ENCODE peak calls at places on chromosomes 11 and 22, in four cellular contexts. L is AG04449; I is IMR-90; O is CD8-positive, alpha-beta T cell. K is an unnamed sample.

GRCh38 chr22:25509391-25509791 is 55.1 kb upstream of the GRK3 start:
- DNase-seq in L (no peak), I (peak; percentile 44), O (no peak), K (no peak)

GRCh38 chr11:59053387-59053786 is 32.7 kb upstream of the GLYATL1B start:
- DNase-seq in L (no peak), I (peak; percentile 49), O (peak; percentile 82), K (no peak)

GRCh38 chr11:68528630-68529029 is 68.1 kb downstream of the PPP6R3 start:
- DNase-seq in L (no peak), I (no peak), O (peak; percentile 22), K (no peak)

GRCh38 chr11:76233936-76234703 is 27.8 kb upstream of the WNT11 start:
- DNase-seq in L (no peak), I (no peak), O (no peak), K (peak; percentile 74)

GRCh38 chr11:70595016-70595415 is 196.7 kb downstream of the CTTN start:
- DNase-seq in L (no peak), I (no peak), O (no peak), K (no peak)

GRCh38 chr11:1410366-1411291 is 20.9 kb downstream of the BRSK2 start:
- DNase-seq in L (no peak), I (no peak), O (no peak), K (no peak)

GRCh38 chr11:45411221-45411946 is 125.2 kb upstream of the SYT13 start:
- DNase-seq in L (no peak), I (peak; percentile 25), O (no peak), K (no peak)

GRCh38 chr11:68168694-68169093 is 44.4 kb downstream of the KMT5B start:
- DNase-seq in L (no peak), I (no peak), O (no peak), K (no peak)

GRCh38 chr11:61072316-61073109 is 29.8 kb upstream of the CD5 start:
- DNase-seq in L (no peak), I (no peak), O (no peak), K (no peak)

GRCh38 chr11:130516868-130517505 is 68.5 kb downstream of the ADAMTS15 start:
- DNase-seq in L (no peak), I (no peak), O (no peak), K (no peak)

GRCh38 chr11:73632996-73633395 is 13.4 kb upstream of the PLEKHB1 start:
- DNase-seq in L (no peak), I (no peak), O (no peak), K (no peak)

DNA sequence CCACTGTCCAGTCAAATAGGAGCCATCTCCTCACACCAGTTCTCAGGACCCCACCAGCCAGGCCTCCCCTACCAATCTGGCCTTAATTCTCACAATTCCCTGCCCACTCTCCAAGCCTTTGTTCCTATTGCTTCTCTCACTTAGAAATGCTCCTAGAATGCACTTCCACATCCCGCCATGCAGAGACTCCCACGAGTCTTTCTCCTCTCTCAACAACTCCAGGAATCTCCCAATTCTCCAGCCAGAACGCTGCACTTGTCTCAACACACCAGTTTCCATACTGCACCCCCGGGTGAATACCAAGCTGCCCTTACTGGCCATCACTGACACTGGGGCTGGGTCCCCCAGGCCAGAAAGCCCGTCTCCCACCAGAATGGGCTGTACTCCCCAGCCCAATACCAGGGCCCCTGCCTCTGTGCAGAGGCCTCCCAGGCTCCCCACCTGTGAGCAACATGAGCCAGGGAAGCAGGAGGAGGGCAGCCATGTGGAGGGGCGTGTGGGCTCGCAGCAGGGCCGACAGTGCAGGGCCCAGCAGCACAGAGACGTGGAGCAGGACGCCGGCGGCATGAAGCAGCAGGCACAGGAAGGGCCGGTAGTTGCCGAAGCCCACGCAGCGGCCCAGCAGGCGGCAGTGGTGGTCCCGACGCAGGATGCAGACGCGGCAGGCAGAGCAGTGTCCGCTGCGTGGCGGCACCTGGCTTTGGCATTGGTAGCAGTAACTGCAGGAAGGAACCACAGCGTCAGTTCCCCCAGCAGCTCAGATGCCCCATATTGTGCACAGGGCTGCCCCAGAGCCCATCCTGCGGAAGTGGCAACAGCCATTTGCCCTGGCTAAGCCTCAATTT is 2.4 kb downstream of the ZDHHC24 start:
- DNase-seq in L (no peak), I (peak; percentile 57), O (peak; percentile 76), K (peak; percentile 72)
- TF ChIP-seq CTCF in L (peak; percentile 83), I (peak; percentile 72), O (peak; percentile 19), K (peak; percentile 66)

GRCh38 chr22:47515384-47516125 is 753.1 kb downstream of the TBC1D22A start:
- DNase-seq in L (no peak), I (no peak), O (no peak), K (no peak)
- TF ChIP-seq CTCF in L (no peak), I (no peak), O (no peak), K (no peak)

GRCh38 chr11:111855506-111855905 is 15.9 kb downstream of the ALG9 start:
- DNase-seq in L (no peak), I (no peak), O (no peak), K (no peak)

GRCh38 chr11:111849631-111850030 is 21.8 kb downstream of the ALG9 start:
- DNase-seq in L (no peak), I (no peak), O (no peak), K (no peak)

GRCh38 chr11:111852103-111852502 is 19.3 kb downstream of the ALG9 start:
- DNase-seq in L (no peak), I (no peak), O (no peak), K (no peak)

GRCh38 chr11:111851067-111851466 is 20.3 kb downstream of the ALG9 start:
- DNase-seq in L (no peak), I (no peak), O (no peak), K (no peak)

DNA sequence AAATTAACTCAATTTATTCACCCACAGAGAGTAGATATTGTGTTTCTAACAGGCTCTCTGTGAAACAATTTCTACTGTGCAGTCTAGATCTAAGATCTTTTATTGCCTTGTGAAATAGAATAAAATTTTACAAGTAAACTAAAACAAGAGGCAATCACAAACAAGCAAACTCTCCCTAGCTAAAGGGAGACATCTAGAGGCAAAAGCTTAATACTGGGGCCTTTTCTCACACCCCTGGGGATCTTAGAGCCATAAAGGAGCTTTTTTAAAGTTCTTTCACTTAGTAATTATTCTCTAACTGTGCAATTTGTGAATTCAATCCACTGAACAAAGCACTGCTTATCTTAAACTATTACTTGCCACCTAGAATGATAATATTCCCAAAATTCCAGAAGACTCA is 19.7 kb downstream of the ALG9 start:
- DNase-seq in L (no peak), I (peak; percentile 35), O (no peak), K (no peak)
- TF ChIP-seq CTCF in L (peak; percentile 35), I (peak; percentile 53), O (no peak), K (no peak)

DNA sequence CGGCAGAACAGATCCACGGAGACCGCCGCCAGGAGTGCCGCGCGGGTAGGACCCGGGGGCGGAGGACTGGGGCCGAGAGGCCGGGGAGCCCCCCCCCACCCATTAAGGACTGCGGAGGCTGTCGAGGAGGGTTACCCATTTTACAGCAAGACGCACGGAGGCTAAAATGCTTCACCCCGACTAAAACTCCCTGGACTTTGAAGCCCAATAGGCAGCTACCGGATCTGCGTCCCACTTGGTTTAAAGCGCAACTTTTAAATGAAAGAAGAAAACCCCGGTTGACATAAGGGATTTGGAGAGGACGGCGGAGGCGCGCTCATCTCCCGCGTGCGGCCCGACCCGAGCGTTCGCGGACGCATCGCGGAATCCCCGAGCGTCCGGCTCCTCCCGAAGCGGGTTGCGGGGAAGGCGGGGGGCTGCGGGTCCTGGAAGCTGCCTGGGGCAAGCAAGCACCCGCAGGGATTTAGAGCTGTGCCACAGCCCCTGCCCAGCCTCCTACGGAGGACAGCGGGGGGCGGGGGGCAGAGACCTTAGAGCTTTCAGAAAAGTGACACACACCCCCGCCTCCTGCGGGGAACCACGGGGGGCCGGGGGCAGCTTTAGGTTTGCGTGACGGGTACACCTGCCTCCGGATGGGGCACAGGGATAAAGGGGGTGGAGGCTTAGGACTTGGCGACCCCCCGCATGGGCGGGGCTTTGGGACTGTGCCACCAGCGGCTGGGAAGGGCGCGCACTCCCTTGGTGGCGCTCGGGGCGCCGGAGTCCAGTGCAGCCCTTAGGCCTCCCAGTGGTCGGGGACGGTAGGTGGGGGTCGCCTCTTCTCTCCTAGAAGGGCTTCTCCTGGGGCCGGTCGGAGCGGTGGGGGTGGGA is 761 bp upstream of the CELSR1 start:
- DNase-seq in L (no peak), I (peak; percentile 27), O (no peak), K (no peak)
- TF ChIP-seq CTCF in L (peak; percentile 10), I (no peak), O (no peak), K (no peak)

GRCh38 chr11:34840736-34841386 is 75.3 kb downstream of the APIP start:
- DNase-seq in L (no peak), I (peak; percentile 13), O (peak; percentile 14), K (peak; percentile 52)
- TF ChIP-seq CTCF in L (peak; percentile 42), I (peak; percentile 27), O (peak; percentile 52), K (peak; percentile 53)

GRCh38 chr22:28939932-28940331 is 56.6 kb downstream of the ZNRF3 start:
- DNase-seq in L (no peak), I (no peak), O (no peak), K (no peak)
- TF ChIP-seq CTCF in L (no peak), I (no peak), O (no peak), K (no peak)

DNA sequence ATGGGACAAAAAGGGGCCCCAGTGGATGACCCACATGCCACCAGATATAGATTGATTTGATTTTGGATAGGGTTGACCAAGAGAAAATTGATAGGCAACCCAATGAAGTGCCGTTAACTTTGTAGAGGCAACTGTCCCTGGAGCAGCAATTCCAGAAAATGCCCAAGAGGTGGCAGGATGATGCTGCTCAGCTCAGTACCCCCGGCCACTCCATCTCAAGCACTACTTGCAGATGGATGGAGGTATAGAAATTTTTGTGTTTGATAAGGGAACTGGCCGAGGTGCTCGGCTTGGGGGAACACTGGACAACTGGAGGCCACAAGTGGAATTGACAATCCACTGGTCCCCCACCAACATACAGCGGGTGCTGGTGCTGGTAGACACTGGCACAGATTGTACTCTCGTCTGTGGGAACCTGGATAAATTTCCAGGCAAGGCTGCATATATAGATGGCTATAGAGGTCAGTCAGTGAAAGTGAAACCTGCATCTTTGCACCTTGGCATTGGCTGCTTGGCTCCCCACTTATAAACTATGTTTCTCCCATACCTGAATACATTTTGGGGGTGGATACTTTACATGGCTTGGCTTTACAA is 86.3 kb downstream of the CCDC83 start:
- DNase-seq in L (no peak), I (peak; percentile 74), O (no peak), K (peak; percentile 49)
- TF ChIP-seq CTCF in L (peak; percentile 66), I (peak; percentile 74), O (no peak), K (peak; percentile 73)

DNA sequence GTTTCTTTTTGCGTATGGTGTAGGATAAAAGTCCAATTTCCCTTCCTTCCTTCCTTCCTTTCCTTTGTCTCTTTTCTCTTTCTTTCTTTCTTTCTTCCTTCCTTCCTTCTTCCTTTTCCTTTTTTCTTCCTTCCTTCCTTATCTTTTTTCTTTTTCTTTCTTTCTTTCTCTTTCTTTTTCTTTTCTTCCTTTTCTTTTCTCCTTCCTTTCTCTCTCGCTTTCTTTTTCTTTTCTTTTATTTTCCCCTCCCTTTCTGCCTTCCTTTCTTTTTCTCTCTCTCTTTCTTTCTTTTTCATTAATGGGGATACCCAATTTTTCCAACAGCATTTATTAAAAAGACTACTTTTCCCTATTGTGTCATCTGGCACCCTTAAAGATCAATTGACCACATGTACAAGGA is 1359.7 kb downstream of the FAM181B start:
- DNase-seq in L (no peak), I (no peak), O (no peak), K (no peak)
- TF ChIP-seq CTCF in L (no peak), I (no peak), O (peak; percentile 21), K (no peak)

DNA sequence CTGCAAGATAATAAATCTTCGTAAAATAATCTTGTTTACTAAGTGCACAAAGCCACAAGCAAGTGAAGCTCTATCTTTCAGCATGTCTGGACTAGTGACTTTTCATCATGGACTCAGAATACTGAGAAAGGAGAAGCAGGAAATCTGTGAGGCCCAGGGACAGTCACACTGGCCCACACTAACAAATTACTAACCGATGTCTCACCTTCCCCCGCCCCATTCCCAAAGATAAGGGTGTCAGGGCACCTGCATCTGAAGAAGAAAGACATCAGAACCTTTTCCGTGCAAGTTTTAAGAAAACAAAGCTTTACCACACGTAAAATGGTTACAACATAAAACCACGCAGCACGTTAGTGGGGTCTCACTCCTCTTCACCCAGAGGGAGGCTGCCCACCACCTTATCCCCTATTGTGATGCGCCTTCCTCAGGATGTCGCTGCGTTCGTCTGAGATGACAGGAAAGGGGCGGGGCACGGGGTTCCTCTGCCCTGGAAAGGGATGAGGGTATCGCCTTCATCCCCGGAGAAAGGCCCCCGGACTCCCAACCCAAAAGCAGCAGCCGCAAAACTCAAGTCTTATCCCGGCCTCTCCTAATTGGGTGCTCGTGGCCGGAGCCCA is 603 bp downstream of the BTBD10 start:
- DNase-seq in L (no peak), I (peak; percentile 41), O (peak; percentile 66), K (peak; percentile 45)
- TF ChIP-seq CTCF in L (no peak), I (no peak), O (no peak), K (no peak)

K was measured in GM10248.